ENCODE peak calls at places on chromosomes 6 and 20, in four cellular contexts. B is K562, S is heart right ventricle, U is hypothalamus. Q is an unnamed sample.

GRCh38 chr20:54345301-54345724 is 130.1 kb upstream of the DOK5 start:
- DNase-seq in U (no peak), S (no peak), B (no peak), Q (no peak)

GRCh38 chr6:106599440-106599839 is 29.9 kb downstream of the RTN4IP1 start:
- DNase-seq in B (no peak), S (no peak), U (no peak), Q (no peak)

GRCh38 chr6:13229205-13230085 is 98.9 kb downstream of the TBC1D7 start:
- DNase-seq in U (no peak), B (no peak), S (no peak), Q (no peak)

GRCh38 chr20:58344741-58345140 is 35.2 kb downstream of the RAB22A start:
- DNase-seq in U (no peak), B (no peak), S (no peak), Q (no peak)

GRCh38 chr20:54062812-54063280 is 7.5 kb downstream of the BCAS1 start:
- DNase-seq in B (no peak), S (no peak), U (no peak), Q (no peak)

GRCh38 chr6:139881728-139882211 is 507.3 kb upstream of the CITED2 start:
- DNase-seq in S (no peak), B (peak), U (no peak), Q (no peak)

GRCh38 chr6:116070990-116071389 is 10.3 kb upstream of the FRK start:
- DNase-seq in U (no peak), S (no peak), B (no peak), Q (no peak)

GRCh38 chr20:47667531-47668312 is 117.6 kb downstream of the SULF2 start:
- DNase-seq in S (no peak), B (no peak), U (no peak), Q (no peak)

GRCh38 chr20:44594730-44595129 is 12.4 kb downstream of the PKIG start:
- DNase-seq in S (peak), B (no peak), U (no peak), Q (no peak)

GRCh38 chr6:14094721-14095120 is 22.9 kb upstream of the CD83 start:
- DNase-seq in S (no peak), B (no peak), U (no peak), Q (no peak)

GRCh38 chr6:144931172-144932035 is 646.3 kb downstream of the UTRN start:
- DNase-seq in S (no peak), B (no peak), U (no peak), Q (peak)

GRCh38 chr20:24950128-24950835 is 1.2 kb downstream of the CST7 start:
- DNase-seq in B (no peak), U (no peak), S (no peak), Q (peak)

GRCh38 chr6:17093692-17094091 is 8.2 kb upstream of the STMND1 start:
- DNase-seq in B (no peak), S (no peak), U (no peak), Q (no peak)

GRCh38 chr6:166341464-166341863 is 881 bp downstream of the SFT2D1 start:
- DNase-seq in U (no peak), S (no peak), B (peak), Q (no peak)

GRCh38 chr6:30555428-30556005 is 772 bp downstream of the GNL1 start:
- DNase-seq in S (peak), B (peak), U (peak), Q (no peak)

GRCh38 chr6:54879188-54879985 is 32.8 kb downstream of the FAM83B start:
- DNase-seq in U (no peak), S (no peak), B (no peak), Q (no peak)